ENCODE peak calls at places on chromosomes 6 and 20, in four cellular contexts. J is HepG2, T is GM12878, V is H1. E is an unnamed sample.
A peak's percentile ranks its signal among the peaks of the same experiment; 100 is the strongest.

GRCh38 chr20:10985536-10985935 is 311.7 kb upstream of the JAG1 start:
- DNase-seq in J (no peak), T (no peak), V (no peak), E (no peak)

GRCh38 chr6:74320076-74320475 is 624.1 kb downstream of the CD109 start:
- DNase-seq in V (no peak), T (no peak), J (no peak), E (no peak)

GRCh38 chr20:33119725-33120720 is 40.6 kb downstream of the BPIFB4 start:
- DNase-seq in T (peak; percentile 67), J (no peak), V (no peak), E (no peak)

GRCh38 chr6:136772685-136773472 is 19.4 kb downstream of the MAP3K5 start:
- DNase-seq in T (peak; percentile 93), J (no peak), V (no peak), E (no peak)

GRCh38 chr6:37314803-37315515 is 38.8 kb upstream of the RNF8 start:
- DNase-seq in J (peak; percentile 48), T (no peak), V (peak; percentile 17), E (peak; percentile 97)

GRCh38 chr6:6148192-6148815 is 141.6 kb upstream of the NRN1 start:
- DNase-seq in V (no peak), J (no peak), T (no peak), E (no peak)

GRCh38 chr6:138103876-138104275 is 3.3 kb downstream of the PERP start:
- DNase-seq in T (no peak), V (no peak), J (no peak), E (no peak)

GRCh38 chr6:135851442-135852271 is at the start of gene PDE7B:
- DNase-seq in T (no peak), J (no peak), V (peak; percentile 36), E (no peak)

GRCh38 chr6:84515082-84515481 is 249.3 kb downstream of the TBX18 start:
- DNase-seq in J (no peak), V (no peak), T (no peak), E (no peak)

GRCh38 chr20:53253668-53254067 is 281.5 kb downstream of the TSHZ2 start:
- DNase-seq in V (no peak), T (no peak), J (no peak), E (peak; percentile 44)

GRCh38 chr6:27059621-27060425 is 187.7 kb upstream of the PRSS16 start:
- DNase-seq in T (no peak), J (peak; percentile 42), V (no peak), E (no peak)

GRCh38 chr6:46882622-46883021 is 39.1 kb downstream of the ADGRF5 start:
- DNase-seq in J (no peak), V (no peak), T (no peak), E (no peak)

GRCh38 chr20:50328161-50328979 is 137.7 kb downstream of the CEBPB start:
- DNase-seq in V (no peak), T (no peak), J (no peak), E (no peak)

GRCh38 chr6:140879861-140880260 is 1252.9 kb upstream of the GJE1 start:
- DNase-seq in V (no peak), T (no peak), J (no peak), E (no peak)

GRCh38 chr6:74044417-74045096 is 348.6 kb downstream of the CD109 start:
- DNase-seq in V (no peak), T (no peak), J (no peak), E (no peak)

GRCh38 chr20:33130553-33130952 is 37.4 kb upstream of the BPIFA2 start:
- DNase-seq in J (no peak), T (no peak), V (no peak), E (no peak)

DNA sequence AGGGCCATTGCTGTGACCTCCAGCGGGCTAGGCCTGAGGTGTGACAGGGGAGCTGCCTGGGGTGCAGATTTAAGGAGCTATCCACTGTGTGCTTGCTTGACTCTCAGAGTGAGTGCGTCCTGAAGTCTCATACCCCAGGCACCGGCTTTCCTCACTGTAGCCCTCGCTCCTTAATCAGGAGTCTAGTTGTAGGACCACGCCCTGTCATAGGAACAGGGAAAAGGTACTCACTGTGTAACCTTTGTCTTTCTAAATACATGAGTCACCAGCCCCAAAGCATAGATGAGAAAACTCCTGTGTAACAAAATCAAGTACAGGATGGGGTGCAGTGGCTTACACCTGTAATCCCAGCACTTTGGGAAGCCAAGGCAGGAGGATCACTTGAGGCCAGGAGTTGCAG is 141.7 kb downstream of the TMEM242 start:
- DNase-seq in J (peak; percentile 10), V (no peak), T (no peak), E (no peak)
- TF ChIP-seq MAX in J (no peak), V (no peak), T (no peak), E (no peak)

DNA sequence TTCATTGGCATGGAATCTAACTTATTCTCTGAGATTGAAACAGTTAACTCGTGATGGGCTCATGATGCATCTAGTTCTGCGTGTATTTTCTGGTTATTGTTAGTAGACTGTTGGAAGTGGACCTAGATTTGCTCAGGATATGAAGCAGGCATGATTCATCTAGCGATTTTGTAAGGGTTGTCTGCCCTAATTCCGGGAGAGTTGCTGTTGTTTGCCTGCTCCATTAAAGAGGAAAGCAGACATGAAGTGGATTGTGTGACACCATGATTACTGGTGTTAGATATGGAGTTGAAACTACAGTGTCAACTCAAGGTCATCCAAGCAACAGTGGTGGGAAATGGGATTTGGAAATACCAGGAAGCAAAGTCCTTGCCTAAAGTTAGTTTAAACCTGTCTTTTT is 41.0 kb downstream of the SOX4 start:
- DNase-seq in V (no peak), J (peak; percentile 30), T (no peak), E (no peak)
- TF ChIP-seq ATF2 in V (no peak), J (no peak), T (no peak), E (no peak)

DNA sequence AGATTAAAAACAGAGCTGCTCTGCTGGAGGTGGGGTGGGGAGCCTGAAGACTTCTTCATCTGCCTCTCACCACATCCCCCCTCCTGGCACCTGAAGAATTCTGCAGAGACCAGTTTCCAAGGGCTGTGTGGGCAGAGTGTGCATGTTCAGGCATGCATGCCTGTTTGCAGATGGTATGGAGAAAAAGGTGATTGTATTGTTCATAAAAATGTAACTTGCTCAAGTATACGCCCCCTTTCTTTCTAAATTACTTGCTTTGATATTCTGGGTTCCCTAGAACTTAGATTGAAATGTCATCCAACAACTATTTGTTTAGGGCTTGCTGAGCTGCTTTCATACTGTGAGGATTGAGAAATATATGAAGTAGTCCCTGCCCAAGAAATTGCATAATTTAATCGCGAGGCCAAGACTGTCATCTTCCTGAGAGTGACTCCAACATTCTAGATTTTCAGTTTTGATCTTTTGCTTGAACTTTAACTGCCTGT is 83.6 kb downstream of the LCA5 start:
- DNase-seq in J (no peak), T (no peak), V (no peak), E (no peak)
- TF ChIP-seq EP300 in J (no peak), T (no peak), V (no peak), E (no peak)

GRCh38 chr6:33882154-33882553 is 78.4 kb upstream of the MLN start:
- DNase-seq in J (no peak), V (no peak), T (no peak), E (no peak)

GRCh38 chr6:33880746-33881145 is 76.9 kb upstream of the MLN start:
- DNase-seq in T (no peak), V (no peak), J (no peak), E (no peak)

GRCh38 chr6:33885121-33886057 is 81.6 kb upstream of the MLN start:
- DNase-seq in J (no peak), T (no peak), V (no peak), E (no peak)

GRCh38 chr6:33888183-33888582 is 84.4 kb upstream of the MLN start:
- DNase-seq in J (no peak), T (no peak), V (no peak), E (no peak)

DNA sequence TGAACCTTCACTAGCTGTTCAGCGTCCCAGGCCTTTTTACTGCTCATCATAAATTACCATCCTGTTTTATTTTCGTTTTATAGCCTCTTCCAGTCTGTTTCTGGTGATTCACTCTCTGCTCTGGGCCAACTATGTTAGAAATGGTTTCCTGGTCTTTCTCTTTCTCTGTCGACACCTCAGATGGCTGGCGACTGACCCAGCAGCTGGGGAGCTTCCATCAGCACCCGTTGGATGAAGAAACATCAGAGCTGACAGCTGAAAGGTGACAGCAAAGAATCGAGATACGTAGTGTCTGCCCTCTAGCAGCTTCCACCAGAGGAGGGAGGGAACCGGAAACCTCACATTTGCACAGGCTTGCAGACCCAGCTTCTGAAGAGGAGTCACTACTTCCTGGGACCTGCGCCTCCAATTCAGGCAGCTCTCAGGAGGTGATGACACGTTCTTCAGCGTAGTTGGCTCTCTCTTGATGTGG is 82.9 kb upstream of the MLN start:
- DNase-seq in J (no peak), T (no peak), V (no peak), E (no peak)
- TF ChIP-seq MAX in J (no peak), T (no peak), V (no peak), E (no peak)

DNA sequence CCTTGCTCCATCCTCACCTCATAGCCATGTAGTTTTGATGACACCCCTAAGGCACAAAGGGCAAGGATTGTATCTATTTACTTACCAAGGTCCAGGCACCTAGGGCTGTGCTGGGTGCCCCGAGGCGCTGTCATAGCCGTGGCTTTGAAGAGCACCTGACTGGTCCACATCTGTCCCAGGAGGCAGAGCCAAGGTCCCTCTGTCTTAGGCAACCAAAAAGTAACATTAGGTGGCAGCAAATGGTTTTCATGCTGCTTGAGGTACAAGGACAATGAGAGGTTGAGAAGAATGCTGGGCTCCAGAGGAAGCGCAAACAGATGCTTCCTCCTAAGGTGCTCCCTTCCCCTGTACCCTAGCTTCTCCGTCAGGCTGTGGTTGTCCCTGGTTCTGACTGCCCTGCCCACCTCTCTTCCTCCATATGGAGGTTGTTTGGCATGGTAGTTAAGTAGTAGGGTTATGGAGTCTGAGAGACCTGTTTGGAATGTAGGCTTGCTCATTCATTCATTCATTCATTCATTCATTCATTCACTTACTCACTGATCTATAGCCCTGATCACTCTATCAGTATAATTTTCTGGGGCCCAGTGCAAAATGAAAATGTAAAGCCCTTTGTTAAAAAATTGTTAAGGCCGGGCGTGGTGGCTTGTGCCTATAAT is 3.0 kb upstream of the UQCC2 start:
- DNase-seq in V (no peak), J (peak; percentile 45), T (no peak), E (no peak)
- TF ChIP-seq ATF2 in V (no peak), J (no peak), T (no peak), E (no peak)

GRCh38 chr6:16683524-16684194 is 77.6 kb downstream of the ATXN1 start:
- DNase-seq in J (peak; percentile 79), T (no peak), V (no peak), E (no peak)
- TF ChIP-seq EP300 in J (peak; percentile 46), T (no peak), V (no peak), E (no peak)

DNA sequence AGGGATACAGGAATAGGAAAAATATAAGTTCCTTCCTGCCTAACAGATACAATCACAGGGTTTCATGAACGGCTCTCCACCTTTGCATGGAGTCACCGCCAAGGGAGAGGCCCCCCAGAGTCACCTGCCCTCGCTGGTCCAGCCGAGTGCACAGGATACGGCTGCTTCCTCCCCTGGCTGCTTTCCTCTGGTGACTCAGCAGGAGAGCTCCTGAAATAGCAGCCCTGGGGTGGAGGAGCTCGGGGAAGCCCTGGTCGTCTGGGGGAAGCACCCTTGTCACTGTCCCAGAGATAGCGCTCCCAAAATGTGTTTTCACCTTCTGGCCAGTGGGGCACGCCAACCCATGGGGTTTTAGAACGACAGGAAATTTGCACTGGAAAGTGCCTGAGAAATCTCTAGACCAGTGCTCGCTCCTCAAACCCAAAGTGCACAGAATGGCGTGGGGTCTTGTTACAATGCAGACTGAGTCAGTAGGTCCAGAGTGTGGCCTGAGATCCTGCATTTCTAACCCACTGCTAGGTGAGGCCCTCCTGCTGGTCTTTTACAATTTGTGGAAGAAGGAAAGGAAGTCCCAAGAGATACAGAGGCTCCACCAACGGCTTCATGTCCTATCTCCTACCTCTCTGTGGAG is 35.9 kb upstream of the FAM50B start:
- DNase-seq in J (peak; percentile 33), T (no peak), V (no peak), E (peak; percentile 53)
- TF ChIP-seq MAX in J (no peak), T (no peak), V (no peak), E (no peak)

GRCh38 chr20:63326314-63327228 is 33.6 kb downstream of the COL20A1 start:
- DNase-seq in T (peak; percentile 11), V (no peak), J (no peak), E (no peak)
- TF ChIP-seq ATF2 in T (no peak), V (no peak), J (no peak), E (no peak)

E was measured in K562.